ENCODE peak calls at places on chromosomes 16 and 17, in ten cellular contexts. A is mucosa of gallbladder; P is activated T-helper 1 cell treated with Interleukin-2 at 50 U/mL for 16 hours; M is BJ; N is progenitor cell of endocrine pancreas; W is Panc1; L is fibroblast of pulmonary artery; J is activated CD4-positive, alpha-beta T cell treated with anti-CD3 and anti-CD28 coated beads, Interleukin-2, amount 10 ng/mL, durations not matched to agents 7 days and 5 days; I is GM12865; E is fibroblast of the aortic adventitia. V is an unnamed sample.

GRCh38 chr17:40949406-40949805 is 12.0 kb upstream of the KRT23 start:
- DNase-seq in P (no peak), A (no peak), W (no peak), N (no peak), E (no peak), I (no peak), L (no peak), M (no peak), J (no peak), V (no peak)

GRCh38 chr16:65510850-65511249 is 389.0 kb upstream of the CDH11 start:
- DNase-seq in J (no peak), L (peak), N (no peak), E (no peak), A (no peak), P (no peak), M (no peak), W (no peak), I (no peak), V (no peak)

GRCh38 chr16:69626256-69626655 is 60.5 kb downstream of the NFAT5 start:
- DNase-seq in W (no peak), P (no peak), A (no peak), I (no peak), L (peak), E (peak), N (no peak), J (no peak), M (no peak), V (no peak)

GRCh38 chr16:3727806-3728381 is 10.6 kb upstream of the TRAP1 start:
- DNase-seq in W (no peak), J (no peak), N (no peak), P (no peak), M (no peak), I (no peak), E (no peak), A (no peak), L (no peak), V (no peak)

GRCh38 chr16:89131783-89132182 is 38.1 kb downstream of the ACSF3 start:
- DNase-seq in E (no peak), P (no peak), W (no peak), A (no peak), L (no peak), M (no peak), I (no peak), N (no peak), J (no peak), V (no peak)

GRCh38 chr17:64172510-64172909 is 42.6 kb upstream of the ERN1 start:
- DNase-seq in M (no peak), E (no peak), P (no peak), I (no peak), L (peak), W (no peak), A (no peak), J (no peak), N (no peak), V (no peak)

GRCh38 chr17:47852113-47852949 is 1.4 kb upstream of the SP6 start:
- DNase-seq in L (no peak), A (no peak), N (no peak), M (no peak), I (no peak), J (no peak), P (no peak), E (peak), W (no peak), V (no peak)

GRCh38 chr17:29573871-29574731 is 5.6 kb downstream of the TP53I13 start:
- DNase-seq in N (no peak), I (no peak), E (no peak), P (no peak), W (no peak), A (no peak), M (no peak), L (no peak), J (no peak), V (no peak)

GRCh38 chr17:28828294-28829040 is 14.1 kb downstream of the FAM222B start:
- DNase-seq in J (no peak), A (no peak), I (no peak), L (peak), M (peak), N (no peak), E (no peak), P (no peak), W (no peak), V (no peak)

GRCh38 chr16:81585785-81586184 is 141.2 kb downstream of the CMIP start:
- DNase-seq in M (no peak), W (no peak), N (no peak), I (no peak), E (no peak), L (no peak), P (no peak), A (no peak), J (no peak), V (no peak)

GRCh38 chr17:15662726-15663125 is 21.4 kb downstream of the TRIM16 start:
- DNase-seq in M (no peak), A (no peak), W (no peak), I (no peak), J (no peak), E (no peak), N (no peak), P (no peak), L (no peak), V (no peak)

GRCh38 chr17:32584792-32585191 is 98.0 kb downstream of the CDK5R1 start:
- DNase-seq in W (no peak), E (no peak), N (no peak), P (no peak), I (no peak), A (no peak), M (no peak), J (no peak), L (no peak), V (no peak)

GRCh38 chr16:4064950-4065352 is 51.3 kb downstream of the ADCY9 start:
- DNase-seq in L (no peak), M (no peak), N (no peak), J (peak), P (no peak), E (no peak), W (no peak), A (no peak), I (no peak), V (no peak)

GRCh38 chr17:65627892-65628622 is 66.6 kb upstream of the AXIN2 start:
- DNase-seq in L (peak), E (peak), M (peak), P (no peak), W (peak), N (no peak), J (no peak), I (no peak), A (peak), V (no peak)

GRCh38 chr16:3641801-3642396 is 12.6 kb upstream of the DNASE1 start:
- DNase-seq in E (no peak), M (no peak), L (no peak), W (no peak), P (no peak), J (no peak), I (no peak), A (no peak), N (no peak), V (no peak)

GRCh38 chr17:17001076-17001777 is 29.3 kb upstream of the TNFRSF13B start:
- DNase-seq in N (no peak), P (no peak), J (no peak), A (no peak), W (no peak), E (no peak), I (no peak), L (no peak), M (no peak), V (no peak)

GRCh38 chr17:36926226-36926625 is 11.0 kb upstream of the LHX1 start:
- DNase-seq in E (no peak), I (no peak), A (no peak), N (no peak), P (no peak), L (no peak), M (no peak), J (no peak), W (no peak), V (no peak)

GRCh38 chr17:32772453-32773025 is 104.4 kb downstream of the MYO1D start:
- DNase-seq in L (no peak), A (no peak), P (no peak), E (no peak), I (peak), M (no peak), N (no peak), W (no peak), J (no peak), V (no peak)

GRCh38 chr17:1039119-1039507 is 42.2 kb downstream of the TIMM22 start:
- DNase-seq in J (no peak), P (no peak), A (no peak), N (no peak), E (no peak), W (no peak), M (no peak), I (no peak), L (no peak), V (no peak)

GRCh38 chr16:29745853-29746345 is at the start of gene C16orf54:
- DNase-seq in J (peak), E (no peak), I (peak), N (no peak), M (no peak), L (no peak), P (peak), A (peak), W (no peak), V (no peak)

GRCh38 chr17:40399185-40399584 is 18.5 kb downstream of the TOP2A start:
- DNase-seq in L (peak), N (no peak), I (peak), M (peak), E (peak), W (peak), P (no peak), A (no peak), J (no peak), V (no peak)

GRCh38 chr17:73192894-73193701 is at the start of gene COG1:
- DNase-seq in M (no peak), L (peak), P (peak), E (peak), W (no peak), N (peak), I (peak), J (peak), A (peak), V (no peak)

GRCh38 chr17:68766640-68767039 is 165.5 kb upstream of the FAM20A start:
- DNase-seq in I (no peak), J (no peak), N (no peak), L (no peak), W (no peak), M (no peak), A (no peak), P (no peak), E (no peak), V (no peak)

GRCh38 chr17:79951361-79952264 is 84.1 kb downstream of the TBC1D16 start:
- DNase-seq in W (no peak), E (peak), I (no peak), N (no peak), J (no peak), L (peak), P (no peak), A (no peak), M (peak), V (no peak)

V was measured in keratinocyte.